ENCODE peak calls at places on chromosomes 5 and 9, in ten cellular contexts. V is HEK293T; Q is SK-MEL-5; E is cardiac septum; K is stimulated activated CD8-positive, alpha-beta memory T cell treated with anti-CD3 and anti-CD28 coated beads, Interleukin-15, amount 100 ng/mL, for 48 hours; U is naive thymus-derived CD4-positive, alpha-beta T cell; A is aorta; T is NCI-H1930; R is GM19239; S is activated effector memory CD4-positive, alpha-beta T cell treated with anti-CD3 and anti-CD28 coated beads, Interleukin-2, amount 50 U/mL, for 16 hours. M is an unnamed sample.
A peak's percentile ranks its signal among the peaks of the same experiment; 100 is the strongest.

GRCh38 chr5:180315762-180316212 is 23.9 kb upstream of the MAPK9 start:
- DNase-seq in V (peak; percentile 82), Q (peak; percentile 52), E (peak; percentile 86), K (peak; percentile 47), U (peak; percentile 60), A (peak; percentile 90), T (peak; percentile 39), R (peak; percentile 81), S (peak; percentile 92), M (peak; percentile 68)

GRCh38 chr5:178416919-178417318 is 173.3 kb downstream of the COL23A1 start:
- DNase-seq in V (no peak), Q (no peak), E (no peak), K (no peak), U (no peak), A (peak; percentile 31), T (no peak), R (no peak), S (no peak), M (no peak)

GRCh38 chr5:93674138-93674537 is 67.3 kb downstream of the POU5F2 start:
- DNase-seq in V (peak; percentile 12), Q (no peak), E (no peak), K (no peak), U (no peak), A (no peak), T (no peak), R (no peak), S (no peak), M (peak; percentile 99)

GRCh38 chr5:151717390-151717789 is 30.7 kb upstream of the SPARC start:
- DNase-seq in V (no peak), Q (peak; percentile 72), E (no peak), K (no peak), U (no peak), A (no peak), T (no peak), R (no peak), S (no peak), M (no peak)

GRCh38 chr5:73380052-73380451 is 68.5 kb downstream of the FOXD1 start:
- DNase-seq in V (no peak), Q (no peak), E (no peak), K (no peak), U (no peak), A (no peak), T (no peak), R (no peak), S (no peak), M (peak; percentile 41)

GRCh38 chr5:39780341-39780740 is 355.6 kb upstream of the DAB2 start:
- DNase-seq in V (no peak), Q (no peak), E (no peak), K (no peak), U (no peak), A (no peak), T (no peak), R (no peak), S (no peak), M (no peak)

GRCh38 chr9:75083188-75083976 is 4.6 kb downstream of the NMRK1 start:
- DNase-seq in V (peak; percentile 13), Q (peak; percentile 54), E (no peak), K (peak; percentile 22), U (no peak), A (no peak), T (no peak), R (no peak), S (peak; percentile 71), M (no peak)

GRCh38 chr9:87950765-87951488 is 23.4 kb downstream of the CDK20 start:
- DNase-seq in V (peak; percentile 67), Q (peak; percentile 57), E (no peak), K (no peak), U (no peak), A (no peak), T (no peak), R (no peak), S (no peak), M (peak; percentile 39)

GRCh38 chr5:95777441-95777840 is 45.1 kb downstream of the GLRX start:
- DNase-seq in V (no peak), Q (no peak), E (no peak), K (no peak), U (no peak), A (no peak), T (no peak), R (no peak), S (no peak), M (no peak)

GRCh38 chr9:128845186-128845931 is 15.8 kb upstream of the SPOUT1 start:
- DNase-seq in V (no peak), Q (peak; percentile 33), E (no peak), K (no peak), U (no peak), A (no peak), T (no peak), R (no peak), S (no peak), M (peak; percentile 30)

M was measured in erythroblast.